ENCODE peak calls at places on chromosomes 5 and 9, in six cellular contexts. D is HCT116, W is PC-3, E is hepatocyte, J is astrocyte, O is mammary epithelial cell. M is an unnamed sample.

GRCh38 chr5:159017787-159018186 is 81.9 kb downstream of the EBF1 start:
- DNase-seq in D (no peak), W (peak; percentile 60), E (peak; percentile 18), J (peak; percentile 68), O (peak; percentile 26), M (peak; percentile 86)

GRCh38 chr9:98280574-98280973 is 25.1 kb upstream of the TBC1D2 start:
- DNase-seq in D (no peak), W (no peak), E (no peak), J (no peak), O (no peak), M (no peak)

GRCh38 chr5:149378241-149378805 is 769 bp downstream of the IL17B start:
- DNase-seq in D (no peak), W (no peak), E (no peak), J (no peak), O (no peak), M (no peak)

GRCh38 chr9:27414215-27414731 is 109.8 kb upstream of the IFNK start:
- DNase-seq in D (no peak), W (no peak), E (no peak), J (no peak), O (no peak), M (peak; percentile 76)

GRCh38 chr5:54317511-54318260 is 7.3 kb upstream of the ARL15 start:
- DNase-seq in D (no peak), W (no peak), E (no peak), J (peak; percentile 49), O (no peak), M (peak; percentile 61)

GRCh38 chr5:161096006-161096405 is 244.0 kb upstream of the ATP10B start:
- DNase-seq in D (no peak), W (no peak), E (no peak), J (peak; percentile 54), O (peak; percentile 11), M (no peak)

GRCh38 chr5:133888625-133888991 is 79.8 kb downstream of the C5orf15 start:
- DNase-seq in D (no peak), W (no peak), E (no peak), J (no peak), O (no peak), M (no peak)

GRCh38 chr9:82088591-82088990 is 100.0 kb downstream of the SPATA31D1 start:
- DNase-seq in D (no peak), W (no peak), E (no peak), J (no peak), O (no peak), M (no peak)

GRCh38 chr9:113446323-113446740 is 17.2 kb upstream of the RGS3 start:
- DNase-seq in D (peak; percentile 31), W (peak; percentile 67), E (peak; percentile 56), J (peak; percentile 23), O (peak; percentile 24), M (peak; percentile 31)

GRCh38 chr9:7961076-7961475 is 161.5 kb upstream of the DMAC1 start:
- DNase-seq in D (no peak), W (no peak), E (no peak), J (no peak), O (no peak), M (no peak)

GRCh38 chr9:13436591-13436990 is 157.1 kb upstream of the MPDZ start:
- DNase-seq in D (no peak), W (no peak), E (no peak), J (no peak), O (no peak), M (no peak)

GRCh38 chr5:54844905-54845566 is 140.4 kb downstream of the ESM1 start:
- DNase-seq in D (peak; percentile 31), W (peak; percentile 62), E (peak; percentile 69), J (peak; percentile 32), O (peak; percentile 8), M (peak; percentile 45)

GRCh38 chr5:179430256-179431175 is 85.3 kb upstream of the ADAMTS2 start:
- DNase-seq in D (no peak), W (no peak), E (no peak), J (no peak), O (no peak), M (no peak)

GRCh38 chr5:139426222-139426885 is 13.0 kb downstream of the DNAJC18 start:
- DNase-seq in D (no peak), W (peak; percentile 4), E (no peak), J (peak; percentile 76), O (peak; percentile 27), M (peak; percentile 31)

GRCh38 chr9:133135193-133135745 is 14.2 kb upstream of the RALGDS start:
- DNase-seq in D (peak; percentile 90), W (peak; percentile 97), E (no peak), J (peak; percentile 90), O (peak; percentile 97), M (peak; percentile 94)

GRCh38 chr5:82376833-82377232 is 98.7 kb upstream of the RPS23 start:
- DNase-seq in D (no peak), W (no peak), E (no peak), J (no peak), O (no peak), M (no peak)

GRCh38 chr5:14110680-14111079 is 32.5 kb upstream of the TRIO start:
- DNase-seq in D (no peak), W (peak; percentile 86), E (no peak), J (peak; percentile 94), O (peak; percentile 77), M (peak; percentile 75)

GRCh38 chr9:22975921-22976320 is 529.3 kb downstream of the DMRTA1 start:
- DNase-seq in D (no peak), W (peak; percentile 51), E (no peak), J (peak; percentile 4), O (no peak), M (peak; percentile 30)

DNA sequence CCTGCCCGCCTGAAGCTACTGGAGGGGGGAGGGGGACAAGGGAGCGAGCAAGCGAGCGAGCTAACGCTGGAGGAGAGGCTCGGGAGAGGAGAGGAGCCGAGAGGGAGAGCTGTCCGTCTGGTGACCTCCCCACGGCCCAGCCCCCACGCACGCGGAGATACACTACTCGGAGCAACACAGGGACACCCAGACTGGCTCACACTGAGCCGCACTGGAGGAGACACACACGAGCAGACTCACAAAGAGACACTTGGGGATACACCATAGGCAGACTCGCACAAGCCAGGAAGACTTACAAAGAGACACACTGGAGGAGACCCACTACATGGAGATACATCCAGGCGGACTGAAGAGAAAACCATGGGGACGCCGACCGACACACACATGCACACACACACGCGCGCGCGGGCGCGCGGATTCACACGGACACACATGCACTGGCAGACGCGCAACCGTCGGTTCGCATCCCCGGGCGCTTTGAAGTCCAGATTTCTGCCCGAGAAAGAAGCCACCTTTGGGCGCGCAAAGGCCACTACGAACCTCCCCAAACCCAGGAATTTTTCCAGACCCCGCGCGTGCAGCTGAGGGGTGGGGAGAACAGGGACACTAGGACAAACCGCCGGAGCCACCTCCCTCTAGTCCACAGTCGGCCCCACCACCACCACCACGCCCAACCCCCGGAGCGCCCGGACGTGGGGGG is 703 bp downstream of the CNTFR start:
- DNase-seq in D (no peak), W (no peak), E (no peak), J (no peak), O (no peak), M (no peak)
- H3K27me3 ChIP-seq in D (peaks cover 13% of the 10 kb centered on the region), W (peaks cover 55% of the 10 kb centered on the region), E (peaks cover 92% of the 10 kb centered on the region), J (peaks cover 81% of the 10 kb centered on the region), O (peaks cover 49% of the 10 kb centered on the region), M (peaks cover 72% of the 10 kb centered on the region)

GRCh38 chr5:72178910-72179815 is 71.9 kb downstream of the MAP1B start:
- DNase-seq in D (peak; percentile 28), W (peak; percentile 88), E (no peak), J (peak; percentile 90), O (peak; percentile 82), M (peak; percentile 94)
- H3K4me2 ChIP-seq in D (peak overlapping the region; percentile 94), W (peak overlapping the region; percentile 79), E (no peak overlapping the region), J (peak overlapping the region; percentile 81), O (peak overlapping the region; percentile 95), M (peak overlapping the region; percentile 81)

GRCh38 chr5:176739461-176740051 is 70.8 kb upstream of the UNC5A start:
- DNase-seq in D (no peak), W (no peak), E (no peak), J (no peak), O (no peak), M (no peak)
- H3K27me3 ChIP-seq in D (no peaks in the 10 kb centered on the region), W (peaks cover 67% of the 10 kb centered on the region), E (peaks cover 51% of the 10 kb centered on the region), J (peaks cover 54% of the 10 kb centered on the region), O (peaks cover 21% of the 10 kb centered on the region), M (peaks cover 81% of the 10 kb centered on the region)

GRCh38 chr5:107401470-107402085 is 269.2 kb downstream of the EFNA5 start:
- DNase-seq in D (no peak), W (no peak), E (no peak), J (no peak), O (no peak), M (no peak)
- H3K4me2 ChIP-seq in D (no peak overlapping the region), W (no peak overlapping the region), E (peak overlapping the region; percentile 9), J (no peak overlapping the region), O (no peak overlapping the region), M (no peak overlapping the region)

GRCh38 chr5:594241-594860 is 17.8 kb upstream of the CEP72 start:
- DNase-seq in D (no peak), W (no peak), E (no peak), J (no peak), O (no peak), M (no peak)

GRCh38 chr5:591746-592145 is 20.4 kb upstream of the CEP72 start:
- DNase-seq in D (no peak), W (no peak), E (no peak), J (no peak), O (no peak), M (no peak)

GRCh38 chr5:595285-595684 is 16.9 kb upstream of the CEP72 start:
- DNase-seq in D (no peak), W (no peak), E (no peak), J (no peak), O (no peak), M (no peak)

GRCh38 chr5:592158-592557 is 20.0 kb upstream of the CEP72 start:
- DNase-seq in D (no peak), W (no peak), E (no peak), J (no peak), O (no peak), M (no peak)

GRCh38 chr5:593511-593910 is 18.6 kb upstream of the CEP72 start:
- DNase-seq in D (no peak), W (no peak), E (no peak), J (no peak), O (no peak), M (no peak)
- H3K27me3 ChIP-seq in D (peaks cover 45% of the 10 kb centered on the region), W (peaks cover 60% of the 10 kb centered on the region), E (peaks cover 25% of the 10 kb centered on the region), J (peaks cover 37% of the 10 kb centered on the region), O (peaks cover 3% of the 10 kb centered on the region), M (peaks cover 29% of the 10 kb centered on the region)

DNA sequence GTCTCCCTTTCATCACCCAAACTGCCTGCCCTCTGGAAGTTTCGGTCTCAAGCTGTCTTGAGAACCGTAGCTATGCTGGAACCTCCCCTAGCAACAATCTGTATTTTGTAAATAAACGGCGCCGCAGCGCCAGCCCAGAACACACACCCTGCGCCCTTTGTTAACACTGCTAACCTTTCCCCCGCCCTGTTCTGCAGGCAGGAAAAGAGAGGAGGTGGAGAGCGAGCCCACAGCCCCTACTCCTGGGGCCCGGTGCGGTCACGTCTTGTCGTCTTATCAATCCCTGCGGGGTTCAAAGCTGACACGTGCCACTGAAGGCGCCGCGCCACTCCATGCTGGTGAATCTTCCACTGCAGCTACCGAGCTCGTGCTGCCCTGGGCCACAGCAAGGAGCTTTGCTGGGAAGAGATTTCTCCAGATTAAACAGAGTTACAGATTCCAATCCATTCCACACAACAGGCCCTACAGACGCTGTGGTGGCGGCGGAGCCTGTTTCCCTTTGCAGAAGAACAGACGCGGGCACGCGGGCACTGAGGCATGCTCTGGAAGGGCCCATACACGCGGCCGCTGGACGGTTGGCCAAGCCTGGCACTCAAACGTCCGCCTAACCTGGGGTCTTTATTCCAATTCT is 25.3 kb downstream of the ZDHHC11B start:
- DNase-seq in D (no peak), W (peak; percentile 57), E (peak; percentile 92), J (no peak), O (no peak), M (no peak)
- H3K4me2 ChIP-seq in D (no peak overlapping the region), W (peak overlapping the region; percentile 72), E (peak overlapping the region; percentile 62), J (no peak overlapping the region), O (no peak overlapping the region), M (no peak overlapping the region)

GRCh38 chr9:124450241-124450924 is at the start of gene ADGRD2:
- DNase-seq in D (no peak), W (peak; percentile 20), E (peak; percentile 65), J (peak; percentile 12), O (no peak), M (peak; percentile 37)
- H3K27me3 ChIP-seq in D (no peaks in the 10 kb centered on the region), W (no peaks in the 10 kb centered on the region), E (peaks cover 28% of the 10 kb centered on the region), J (peaks cover 31% of the 10 kb centered on the region), O (no peaks in the 10 kb centered on the region), M (peaks cover 30% of the 10 kb centered on the region)

M was measured in fibroblast of lung.